ENCODE peak calls at places on chromosomes 4 and X, in ten cellular contexts. N is cardiac muscle cell; K is tibial nerve; D is keratinocyte; T is GM23248; H is pancreas; L is foreskin keratinocyte; F is suprapubic skin; A is CD8-positive, alpha-beta T cell; Q is lower lobe of right lung. Y is an unnamed sample.

GRCh38 chr4:97900187-97900586 is 243.1 kb downstream of the STPG2 start:
- DNase-seq in N (no peak), K (no peak), D (no peak), T (no peak), H (no peak), L (no peak), F (no peak), A (no peak), Q (no peak), Y (no peak)

GRCh38 chr4:156915216-156915615 is 56.4 kb downstream of the PDGFC start:
- DNase-seq in N (no peak), K (no peak), D (no peak), T (no peak), H (no peak), L (no peak), F (no peak), A (no peak), Q (no peak), Y (no peak)

GRCh38 chr4:121784975-121785374 is 16.1 kb upstream of the EXOSC9 start:
- DNase-seq in N (peak; percentile 98), K (no peak), D (peak; percentile 52), T (peak; percentile 97), H (no peak), L (peak; percentile 90), F (no peak), A (no peak), Q (no peak), Y (no peak)

GRCh38 chrX:140141444-140142029 is 176.2 kb upstream of the CXorf66 start:
- DNase-seq in N (peak; percentile 38), K (no peak), D (no peak), T (peak; percentile 41), H (peak; percentile 33), L (no peak), F (no peak), A (peak; percentile 14), Q (no peak), Y (peak; percentile 20)

GRCh38 chrX:24231169-24231568 is 81.6 kb downstream of the ZFX start:
- DNase-seq in N (peak; percentile 69), K (no peak), D (peak; percentile 21), T (peak; percentile 79), H (peak; percentile 21), L (peak; percentile 54), F (no peak), A (no peak), Q (no peak), Y (no peak)

GRCh38 chrX:39764441-39764914 is 333.3 kb downstream of the BCOR start:
- DNase-seq in N (peak; percentile 57), K (no peak), D (no peak), T (no peak), H (no peak), L (no peak), F (no peak), A (no peak), Q (no peak), Y (no peak)

GRCh38 chr4:173626277-173626676 is 96.2 kb upstream of the HAND2 start:
- DNase-seq in N (no peak), K (no peak), D (no peak), T (no peak), H (no peak), L (no peak), F (no peak), A (no peak), Q (no peak), Y (no peak)

GRCh38 chr4:8070751-8071718 is 87.6 kb downstream of the ABLIM2 start:
- DNase-seq in N (no peak), K (no peak), D (no peak), T (no peak), H (no peak), L (no peak), F (no peak), A (no peak), Q (peak; percentile 35), Y (no peak)

GRCh38 chrX:56920338-56920997 is 74.9 kb downstream of the SPIN3 start:
- DNase-seq in N (no peak), K (no peak), D (no peak), T (no peak), H (no peak), L (no peak), F (no peak), A (no peak), Q (no peak), Y (no peak)

GRCh38 chrX:106621836-106622235 is 10.1 kb downstream of the RADX start:
- DNase-seq in N (no peak), K (no peak), D (no peak), T (no peak), H (no peak), L (no peak), F (no peak), A (no peak), Q (no peak), Y (no peak)

GRCh38 chr4:149531861-149532260 is 283.8 kb downstream of the IQCM start:
- DNase-seq in N (peak; percentile 31), K (no peak), D (no peak), T (peak; percentile 32), H (no peak), L (no peak), F (no peak), A (no peak), Q (no peak), Y (no peak)

GRCh38 chrX:68504237-68504636 is 5.4 kb downstream of the YIPF6 start:
- DNase-seq in N (peak; percentile 38), K (no peak), D (no peak), T (peak; percentile 64), H (no peak), L (no peak), F (no peak), A (peak; percentile 42), Q (no peak), Y (no peak)

GRCh38 chr4:169047967-169048366 is 37.9 kb upstream of the CBR4 start:
- DNase-seq in N (no peak), K (no peak), D (no peak), T (no peak), H (no peak), L (no peak), F (no peak), A (no peak), Q (no peak), Y (no peak)

GRCh38 chr4:128553665-128554515 is 255.6 kb upstream of the JADE1 start:
- DNase-seq in N (no peak), K (no peak), D (no peak), T (no peak), H (no peak), L (no peak), F (no peak), A (no peak), Q (no peak), Y (no peak)

GRCh38 chr4:128831526-128832252 is 22.2 kb downstream of the JADE1 start:
- DNase-seq in N (peak; percentile 35), K (no peak), D (no peak), T (no peak), H (no peak), L (no peak), F (no peak), A (no peak), Q (no peak), Y (no peak)

GRCh38 chrX:114611018-114611619 is 27.2 kb downstream of the HTR2C start:
- DNase-seq in N (peak; percentile 57), K (no peak), D (no peak), T (peak; percentile 42), H (peak; percentile 31), L (no peak), F (no peak), A (peak; percentile 7), Q (no peak), Y (peak; percentile 28)

GRCh38 chr4:156799121-156799589 is 172.4 kb downstream of the PDGFC start:
- DNase-seq in N (peak; percentile 71), K (no peak), D (no peak), T (peak; percentile 81), H (no peak), L (no peak), F (no peak), A (no peak), Q (no peak), Y (no peak)

GRCh38 chr4:164716901-164717300 is 37.0 kb upstream of the SMIM31 start:
- DNase-seq in N (no peak), K (no peak), D (no peak), T (peak; percentile 21), H (no peak), L (no peak), F (no peak), A (no peak), Q (no peak), Y (no peak)

DNA sequence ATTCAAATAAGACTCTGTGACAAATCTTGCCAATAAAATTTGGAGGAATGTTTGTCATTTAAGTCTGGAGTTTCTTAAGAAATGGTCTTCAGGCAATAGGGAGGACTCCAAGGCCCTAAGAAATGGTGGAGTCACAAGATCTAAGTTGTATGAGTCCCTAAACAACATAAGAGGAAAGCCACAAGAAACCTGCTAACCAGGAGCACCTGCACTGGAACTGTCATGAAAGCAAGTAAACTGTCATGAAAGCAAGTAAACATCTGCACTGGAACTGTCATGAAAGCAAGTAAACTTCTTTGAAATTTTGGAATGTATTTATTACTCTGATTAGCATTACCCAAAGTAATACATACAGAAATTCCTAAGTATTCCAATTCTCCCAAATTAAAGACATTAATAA is 3.5 kb downstream of the CNOT6L start:
- DNase-seq in N (no peak), K (no peak), D (no peak), T (no peak), H (no peak), L (no peak), F (no peak), A (no peak), Q (no peak), Y (no peak)
- H3K4me1 ChIP-seq in N (no peaks in the 10 kb centered on the region), K (peaks cover 36% of the 10 kb centered on the region), D (peaks cover 7% of the 10 kb centered on the region), T (peaks cover 8% of the 10 kb centered on the region), H (peaks cover 6% of the 10 kb centered on the region), L (peaks cover 13% of the 10 kb centered on the region), F (peaks cover 33% of the 10 kb centered on the region), A (peaks cover 55% of the 10 kb centered on the region), Q (peaks cover 48% of the 10 kb centered on the region), Y (peaks cover 6% of the 10 kb centered on the region)

GRCh38 chr4:53477666-53478065 is 100.2 kb downstream of the FIP1L1 start:
- DNase-seq in N (no peak), K (no peak), D (no peak), T (peak; percentile 44), H (no peak), L (no peak), F (no peak), A (no peak), Q (no peak), Y (no peak)
- H3K4me1 ChIP-seq in N (no peaks in the 10 kb centered on the region), K (no peaks in the 10 kb centered on the region), D (peaks cover 38% of the 10 kb centered on the region), T (peaks cover 62% of the 10 kb centered on the region), H (no peaks in the 10 kb centered on the region), L (peaks cover 34% of the 10 kb centered on the region), F (peaks cover 9% of the 10 kb centered on the region), A (no peaks in the 10 kb centered on the region), Q (no peaks in the 10 kb centered on the region), Y (no peaks in the 10 kb centered on the region)

GRCh38 chr4:15778742-15779231 is 659 bp downstream of the CD38 start:
- DNase-seq in N (peak; percentile 32), K (no peak), D (no peak), T (peak; percentile 32), H (peak; percentile 17), L (no peak), F (no peak), A (peak; percentile 36), Q (peak; percentile 80), Y (no peak)
- H3K4me1 ChIP-seq in N (no peaks in the 10 kb centered on the region), K (peaks cover 3% of the 10 kb centered on the region), D (peaks cover 9% of the 10 kb centered on the region), T (peaks cover 4% of the 10 kb centered on the region), H (no peaks in the 10 kb centered on the region), L (no peaks in the 10 kb centered on the region), F (peaks cover 18% of the 10 kb centered on the region), A (peaks cover 29% of the 10 kb centered on the region), Q (peaks cover 32% of the 10 kb centered on the region), Y (no peaks in the 10 kb centered on the region)

DNA sequence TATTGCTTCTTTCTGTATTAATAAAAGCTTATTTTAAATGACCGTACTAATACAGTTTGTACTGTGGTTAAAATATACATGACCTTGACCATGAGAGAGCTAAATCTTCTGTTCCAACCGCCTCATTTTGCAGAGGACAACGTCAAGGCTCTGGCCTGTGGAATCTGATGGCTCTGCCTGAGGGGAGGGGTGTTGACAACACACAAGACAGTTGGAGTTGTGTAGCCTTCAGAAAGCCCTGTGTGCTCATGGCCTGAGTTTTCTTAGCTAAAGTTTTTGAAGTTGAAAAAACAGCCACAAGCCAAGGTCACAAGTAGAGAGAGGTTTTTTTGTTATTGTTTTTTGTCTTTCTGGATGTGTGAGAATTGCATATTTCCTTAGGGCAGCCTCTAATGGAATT is 20.1 kb downstream of the SMS start:
- DNase-seq in N (peak; percentile 15), K (no peak), D (no peak), T (no peak), H (no peak), L (no peak), F (no peak), A (no peak), Q (no peak), Y (no peak)
- H3K4me1 ChIP-seq in N (peaks cover 40% of the 10 kb centered on the region), K (no peaks in the 10 kb centered on the region), D (no peaks in the 10 kb centered on the region), T (peaks cover 36% of the 10 kb centered on the region), H (no peaks in the 10 kb centered on the region), L (no peaks in the 10 kb centered on the region), F (no peaks in the 10 kb centered on the region), A (no peaks in the 10 kb centered on the region), Q (peaks cover 9% of the 10 kb centered on the region), Y (peaks cover 44% of the 10 kb centered on the region)